ENCODE peak calls at places on chromosomes 12 and 14, in eight cellular contexts. P is Panc1, E is A549, G is endothelial cell, L is lower leg skin, H is left lung, K is right lobe of liver, R is cardiac fibroblast. V is an unnamed sample.

GRCh38 chr14:33842299-33842698 is 108.6 kb downstream of the EGLN3 start:
- DNase-seq in P (no peak), E (peak), G (no peak), L (no peak), H (no peak), K (no peak), R (no peak), V (peak)

GRCh38 chr12:7144414-7145120 is 14.4 kb downstream of the CLSTN3 start:
- DNase-seq in P (no peak), E (peak), G (no peak), L (no peak), H (peak), K (no peak), R (peak), V (no peak)

GRCh38 chr12:1047898-1048660 is 57.1 kb downstream of the ERC1 start:
- DNase-seq in P (no peak), E (no peak), G (no peak), L (no peak), H (no peak), K (no peak), R (peak), V (no peak)

GRCh38 chr14:29442720-29443119 is 484.9 kb downstream of the PRKD1 start:
- DNase-seq in P (no peak), E (no peak), G (no peak), L (no peak), H (no peak), K (no peak), R (peak), V (peak)

GRCh38 chr12:38384816-38385491 is 68.4 kb downstream of the ALG10B start:
- DNase-seq in P (no peak), E (peak), G (no peak), L (no peak), H (no peak), K (peak), R (no peak), V (no peak)

GRCh38 chr14:100078216-100078780 is 13.1 kb downstream of the EVL start:
- DNase-seq in P (no peak), E (no peak), G (no peak), L (peak), H (no peak), K (no peak), R (no peak), V (no peak)

GRCh38 chr14:99156026-99156425 is 116.0 kb downstream of the BCL11B start:
- DNase-seq in P (no peak), E (no peak), G (no peak), L (peak), H (no peak), K (no peak), R (no peak), V (no peak)

GRCh38 chr12:82848846-82849245 is 162.1 kb downstream of the TMTC2 start:
- DNase-seq in P (no peak), E (no peak), G (no peak), L (no peak), H (no peak), K (no peak), R (no peak), V (no peak)

GRCh38 chr14:71541973-71542730 is 390.1 kb upstream of the RGS6 start:
- DNase-seq in P (no peak), E (no peak), G (no peak), L (no peak), H (no peak), K (no peak), R (no peak), V (no peak)

GRCh38 chr12:95607642-95608041 is 56.4 kb upstream of the USP44 start:
- DNase-seq in P (no peak), E (no peak), G (no peak), L (no peak), H (no peak), K (no peak), R (no peak), V (no peak)

GRCh38 chr12:67430708-67431335 is 161.7 kb downstream of the CAND1 start:
- DNase-seq in P (no peak), E (no peak), G (no peak), L (peak), H (peak), K (peak), R (peak), V (no peak)

GRCh38 chr12:56315256-56315625 is 547 bp downstream of the CNPY2 start:
- DNase-seq in P (no peak), E (no peak), G (peak), L (no peak), H (no peak), K (peak), R (no peak), V (no peak)

GRCh38 chr14:63938198-63939005 is 85.6 kb downstream of the SYNE2 start:
- DNase-seq in P (no peak), E (no peak), G (no peak), L (peak), H (no peak), K (no peak), R (peak), V (peak)

GRCh38 chr12:138898-139534 is 72.4 kb downstream of the IQSEC3 start:
- DNase-seq in P (no peak), E (no peak), G (no peak), L (no peak), H (no peak), K (no peak), R (peak), V (no peak)

GRCh38 chr12:53569174-53569557 is 57.0 kb downstream of the ATF7 start:
- DNase-seq in P (no peak), E (no peak), G (no peak), L (no peak), H (no peak), K (no peak), R (peak), V (no peak)

GRCh38 chr12:87136330-87136976 is 880.3 kb upstream of the MGAT4C start:
- DNase-seq in P (no peak), E (peak), G (no peak), L (no peak), H (no peak), K (no peak), R (peak), V (peak)

GRCh38 chr12:115597157-115597712 is 680.3 kb downstream of the MED13L start:
- DNase-seq in P (no peak), E (no peak), G (no peak), L (no peak), H (no peak), K (no peak), R (peak), V (peak)

GRCh38 chr14:75138492-75138891 is 11.6 kb upstream of the NEK9 start:
- DNase-seq in P (no peak), E (no peak), G (no peak), L (no peak), H (no peak), K (no peak), R (peak), V (no peak)

GRCh38 chr14:55130194-55130550 is 1.1 kb downstream of the LGALS3 start:
- DNase-seq in P (no peak), E (peak), G (no peak), L (no peak), H (no peak), K (no peak), R (no peak), V (no peak)

GRCh38 chr14:36454599-36455240 is 65.3 kb downstream of the NKX2-1 start:
- DNase-seq in P (no peak), E (peak), G (no peak), L (no peak), H (no peak), K (no peak), R (no peak), V (no peak)

GRCh38 chr14:71610149-71610548 is 322.1 kb upstream of the RGS6 start:
- DNase-seq in P (no peak), E (no peak), G (no peak), L (no peak), H (no peak), K (no peak), R (peak), V (no peak)

GRCh38 chr14:100783630-100784321 is 42.1 kb upstream of the MEG3 start:
- DNase-seq in P (no peak), E (no peak), G (no peak), L (no peak), H (peak), K (no peak), R (no peak), V (no peak)

GRCh38 chr12:32264995-32265394 is 134.4 kb upstream of the FGD4 start:
- DNase-seq in P (no peak), E (no peak), G (no peak), L (no peak), H (no peak), K (no peak), R (peak), V (no peak)

GRCh38 chr12:114164354-114164753 is 198.2 kb upstream of the RBM19 start:
- DNase-seq in P (no peak), E (no peak), G (no peak), L (no peak), H (no peak), K (no peak), R (no peak), V (no peak)

GRCh38 chr12:114165921-114166320 is 199.8 kb upstream of the RBM19 start:
- DNase-seq in P (no peak), E (no peak), G (no peak), L (no peak), H (no peak), K (no peak), R (peak), V (no peak)

GRCh38 chr12:114168061-114168460 is 201.9 kb upstream of the RBM19 start:
- DNase-seq in P (no peak), E (no peak), G (no peak), L (no peak), H (no peak), K (no peak), R (peak), V (no peak)

GRCh38 chr12:114167431-114167830 is 201.3 kb upstream of the RBM19 start:
- DNase-seq in P (no peak), E (no peak), G (no peak), L (no peak), H (no peak), K (no peak), R (peak), V (no peak)

GRCh38 chr12:114166360-114166759 is 200.2 kb upstream of the RBM19 start:
- DNase-seq in P (no peak), E (peak), G (peak), L (no peak), H (no peak), K (no peak), R (peak), V (no peak)
- TF ChIP-seq CTCF in P (peak), E (peak), G (peak), L (no peak), H (peak), K (peak), R (peak), V (peak)

DNA sequence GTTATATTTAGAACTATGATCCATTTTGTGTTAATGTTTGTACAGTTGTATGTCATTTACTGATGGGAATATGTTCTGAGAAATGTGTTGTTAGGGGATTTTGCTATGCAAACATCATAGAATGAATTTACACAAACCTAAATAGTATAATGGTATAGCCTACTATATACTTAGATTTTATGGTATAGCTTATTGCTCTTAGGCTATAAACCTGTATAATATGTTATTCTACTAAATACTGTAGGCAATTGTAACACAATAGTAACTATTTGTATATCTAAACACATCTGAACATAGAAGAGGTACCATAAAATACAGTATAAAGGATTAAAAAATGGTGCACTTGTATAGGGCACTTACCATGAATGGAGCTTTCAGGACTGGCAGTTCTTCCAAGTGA is 105.4 kb upstream of the GRIN2B start:
- DNase-seq in P (no peak), E (no peak), G (no peak), L (no peak), H (no peak), K (no peak), R (no peak), V (no peak)
- TF ChIP-seq CTCF in P (no peak), E (no peak), G (no peak), L (no peak), H (no peak), K (no peak), R (no peak), V (no peak)

GRCh38 chr12:120534703-120535655 is 823 bp downstream of the RNF10 start:
- DNase-seq in P (no peak), E (peak), G (peak), L (peak), H (peak), K (peak), R (peak), V (no peak)
- TF ChIP-seq CTCF in P (no peak), E (no peak), G (no peak), L (no peak), H (no peak), K (no peak), R (no peak), V (no peak)

GRCh38 chr14:77125275-77126073 is 16.1 kb downstream of the ZDHHC22 start:
- DNase-seq in P (no peak), E (no peak), G (no peak), L (no peak), H (no peak), K (no peak), R (no peak), V (no peak)

GRCh38 chr14:77123381-77124344 is 17.9 kb downstream of the ZDHHC22 start:
- DNase-seq in P (no peak), E (no peak), G (no peak), L (peak), H (peak), K (peak), R (no peak), V (no peak)

GRCh38 chr14:77126461-77126990 is 15.1 kb downstream of the ZDHHC22 start:
- DNase-seq in P (no peak), E (no peak), G (no peak), L (no peak), H (no peak), K (no peak), R (no peak), V (no peak)

GRCh38 chr14:77126074-77126325 is 15.6 kb downstream of the ZDHHC22 start:
- DNase-seq in P (no peak), E (no peak), G (no peak), L (no peak), H (no peak), K (no peak), R (no peak), V (no peak)

GRCh38 chr14:77124345-77125274 is 17.0 kb downstream of the ZDHHC22 start:
- DNase-seq in P (no peak), E (peak), G (peak), L (no peak), H (no peak), K (peak), R (peak), V (no peak)
- TF ChIP-seq CTCF in P (peak), E (peak), G (peak), L (no peak), H (peak), K (peak), R (peak), V (peak)

GRCh38 chr12:76049575-76050251 is 18.1 kb upstream of the PHLDA1 start:
- DNase-seq in P (no peak), E (no peak), G (no peak), L (no peak), H (no peak), K (no peak), R (no peak), V (no peak)
- TF ChIP-seq CTCF in P (no peak), E (no peak), G (no peak), L (no peak), H (no peak), K (no peak), R (no peak), V (no peak)

DNA sequence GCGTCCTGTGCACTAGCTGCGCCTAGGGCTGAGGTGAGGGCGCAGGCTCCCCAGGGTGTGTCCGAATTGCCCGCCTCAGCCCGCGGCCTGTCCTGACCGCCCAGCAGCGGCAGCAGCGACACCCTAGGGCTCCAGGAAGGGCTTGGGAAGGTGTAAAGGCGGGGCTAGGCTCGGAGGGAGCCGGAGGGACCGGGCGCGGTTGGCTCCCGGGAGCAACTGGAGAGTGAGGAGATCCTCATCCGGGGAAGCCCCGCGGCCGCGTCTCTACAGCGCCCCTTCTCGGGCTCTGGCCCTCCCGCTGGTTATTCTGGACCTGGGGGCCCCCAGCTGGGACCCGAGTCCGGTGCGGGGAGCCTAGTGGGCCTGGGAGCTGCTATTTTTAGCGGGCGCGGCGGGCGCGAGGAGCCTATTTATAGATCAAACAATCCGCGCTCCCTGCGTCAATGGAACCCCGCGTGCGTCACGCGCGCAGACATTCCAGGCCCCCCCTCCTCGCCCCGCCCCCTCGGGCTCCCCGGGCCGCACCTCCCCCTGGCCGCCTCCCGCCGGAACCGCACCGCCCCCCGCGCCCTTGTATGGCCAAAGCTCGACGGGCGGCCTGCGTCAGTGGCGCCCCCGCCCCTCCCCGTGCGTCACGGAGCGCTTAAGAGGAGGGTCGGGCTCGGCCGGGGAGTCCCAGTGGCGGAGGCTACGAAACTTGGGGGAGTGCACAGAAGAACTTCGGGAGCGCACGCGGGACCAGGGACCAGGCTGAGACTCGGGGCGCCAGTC is at the start of gene NR4A1:
- DNase-seq in P (no peak), E (peak), G (peak), L (peak), H (peak), K (peak), R (peak), V (no peak)
- TF ChIP-seq CTCF in P (no peak), E (peak), G (no peak), L (no peak), H (no peak), K (peak), R (peak), V (peak)

DNA sequence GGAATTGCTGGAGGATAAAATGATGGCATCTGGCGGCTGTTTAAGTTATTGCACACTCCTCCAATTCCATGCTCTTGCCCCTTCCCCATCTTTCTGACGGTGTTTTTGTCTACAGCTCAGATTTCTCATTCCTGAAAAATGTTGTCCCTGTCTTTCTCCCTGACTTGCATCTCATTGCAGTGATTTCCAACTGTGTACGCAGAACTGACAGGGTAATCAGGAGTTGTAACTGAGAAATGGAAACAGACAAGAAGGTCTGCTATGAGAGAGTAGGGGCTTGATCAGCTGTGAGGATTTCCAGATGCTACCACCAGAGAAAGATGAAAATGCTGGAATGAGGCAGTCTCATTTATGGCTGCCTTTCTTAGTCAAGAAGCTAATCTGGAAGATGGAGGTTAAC is 1.3 kb downstream of the ERP27 start:
- DNase-seq in P (no peak), E (no peak), G (no peak), L (no peak), H (no peak), K (no peak), R (peak), V (no peak)
- TF ChIP-seq CTCF in P (no peak), E (no peak), G (no peak), L (no peak), H (no peak), K (no peak), R (no peak), V (peak)